ENCODE peak calls at places on chromosomes 4 and X, in seven cellular contexts. U, M, P, D, E, Y and H are unnamed samples.
A peak's percentile ranks its signal among the peaks of the same experiment; 100 is the strongest.

GRCh38 chr4:43485196-43485595 is 592.7 kb downstream of the GRXCR1 start:
- DNase-seq in D (no peak), P (no peak), E (no peak), U (no peak), Y (no peak), M (no peak), H (no peak)

GRCh38 chr4:120049732-120050494 is 16.7 kb downstream of the MAD2L1 start:
- DNase-seq in M (peak; percentile 52), U (peak; percentile 91), Y (peak; percentile 76), E (peak; percentile 84), P (peak; percentile 66), D (peak; percentile 88), H (peak; percentile 80)

GRCh38 chrX:11667286-11667685 is 1.6 kb upstream of the ARHGAP6 start:
- DNase-seq in U (no peak), E (no peak), D (no peak), Y (no peak), P (no peak), M (no peak), H (no peak)

GRCh38 chrX:47859686-47860085 is 23.0 kb downstream of the ZNF81 start:
- DNase-seq in Y (no peak), D (no peak), U (no peak), P (no peak), E (no peak), M (no peak), H (no peak)

GRCh38 chrX:134365923-134366322 is 94.0 kb upstream of the HPRT1 start:
- DNase-seq in Y (no peak), P (no peak), U (no peak), E (no peak), M (no peak), D (no peak), H (peak; percentile 68)

GRCh38 chr4:149933883-149934282 is 118.2 kb upstream of the IQCM start:
- DNase-seq in M (no peak), U (no peak), Y (no peak), P (no peak), D (no peak), E (peak; percentile 69), H (no peak)

GRCh38 chr4:107600993-107601392 is 119.0 kb downstream of the PAPSS1 start:
- DNase-seq in E (peak; percentile 2), M (no peak), D (no peak), Y (no peak), P (no peak), U (no peak), H (no peak)

GRCh38 chr4:185847352-185848078 is 35.5 kb upstream of the SORBS2 start:
- DNase-seq in P (no peak), M (no peak), D (peak; percentile 60), Y (no peak), E (peak; percentile 91), U (peak; percentile 69), H (peak; percentile 13)

GRCh38 chr4:71941001-71941400 is 90.8 kb upstream of the NPFFR2 start:
- DNase-seq in D (peak; percentile 52), E (peak; percentile 51), U (peak; percentile 76), P (peak; percentile 37), M (peak; percentile 1), Y (peak; percentile 69), H (peak; percentile 64)

GRCh38 chrX:37553476-37553875 is 18.0 kb upstream of the LANCL3 start:
- DNase-seq in E (no peak), M (no peak), U (no peak), Y (no peak), D (no peak), P (no peak), H (no peak)

GRCh38 chr4:128061566-128062536 is 739 bp downstream of the LARP1B start:
- DNase-seq in D (peak; percentile 74), E (peak; percentile 81), P (peak; percentile 69), M (peak; percentile 43), Y (peak; percentile 75), U (peak; percentile 73), H (peak; percentile 59)

GRCh38 chr4:19177616-19178015 is 1074.1 kb upstream of the SLIT2 start:
- DNase-seq in M (no peak), P (no peak), E (no peak), Y (no peak), U (no peak), D (no peak), H (peak; percentile 8)

GRCh38 chrX:14235004-14235403 is 205.3 kb upstream of the GEMIN8 start:
- DNase-seq in M (peak; percentile 3), U (peak; percentile 7), E (peak; percentile 0), Y (peak; percentile 7), D (no peak), P (peak; percentile 8), H (peak; percentile 4)

GRCh38 chr4:178664636-178665035 is 1222.4 kb upstream of the AGA start:
- DNase-seq in E (no peak), Y (no peak), D (no peak), M (no peak), P (no peak), U (no peak), H (no peak)

GRCh38 chr4:138910201-138910913 is 105.2 kb upstream of the NOCT start:
- DNase-seq in P (no peak), E (peak; percentile 40), Y (no peak), D (no peak), U (no peak), M (no peak), H (peak; percentile 61)

GRCh38 chrX:130125090-130125489 is 14.8 kb upstream of the ELF4 start:
- DNase-seq in Y (no peak), P (no peak), M (no peak), U (no peak), D (peak; percentile 51), E (peak; percentile 58), H (no peak)

GRCh38 chr4:64940698-64941097 is 531.4 kb upstream of the TECRL start:
- DNase-seq in D (no peak), P (no peak), E (peak; percentile 1), M (no peak), U (no peak), Y (no peak), H (peak; percentile 95)

GRCh38 chrX:132015875-132016274 is 7.2 kb upstream of the STK26 start:
- DNase-seq in Y (no peak), U (no peak), P (no peak), E (no peak), M (no peak), D (no peak), H (no peak)

GRCh38 chrX:132022863-132023116 is 312 bp upstream of the STK26 start:
- DNase-seq in Y (no peak), U (no peak), P (peak; percentile 15), D (no peak), M (no peak), E (no peak), H (no peak)

GRCh38 chrX:132022115-132022862 is 813 bp upstream of the STK26 start:
- DNase-seq in D (no peak), E (peak; percentile 8), P (peak; percentile 18), Y (no peak), U (peak; percentile 14), M (no peak), H (peak; percentile 44)

GRCh38 chrX:132016628-132017430 is 6.3 kb upstream of the STK26 start:
- DNase-seq in D (no peak), M (no peak), Y (no peak), E (no peak), P (no peak), U (no peak), H (no peak)

DNA sequence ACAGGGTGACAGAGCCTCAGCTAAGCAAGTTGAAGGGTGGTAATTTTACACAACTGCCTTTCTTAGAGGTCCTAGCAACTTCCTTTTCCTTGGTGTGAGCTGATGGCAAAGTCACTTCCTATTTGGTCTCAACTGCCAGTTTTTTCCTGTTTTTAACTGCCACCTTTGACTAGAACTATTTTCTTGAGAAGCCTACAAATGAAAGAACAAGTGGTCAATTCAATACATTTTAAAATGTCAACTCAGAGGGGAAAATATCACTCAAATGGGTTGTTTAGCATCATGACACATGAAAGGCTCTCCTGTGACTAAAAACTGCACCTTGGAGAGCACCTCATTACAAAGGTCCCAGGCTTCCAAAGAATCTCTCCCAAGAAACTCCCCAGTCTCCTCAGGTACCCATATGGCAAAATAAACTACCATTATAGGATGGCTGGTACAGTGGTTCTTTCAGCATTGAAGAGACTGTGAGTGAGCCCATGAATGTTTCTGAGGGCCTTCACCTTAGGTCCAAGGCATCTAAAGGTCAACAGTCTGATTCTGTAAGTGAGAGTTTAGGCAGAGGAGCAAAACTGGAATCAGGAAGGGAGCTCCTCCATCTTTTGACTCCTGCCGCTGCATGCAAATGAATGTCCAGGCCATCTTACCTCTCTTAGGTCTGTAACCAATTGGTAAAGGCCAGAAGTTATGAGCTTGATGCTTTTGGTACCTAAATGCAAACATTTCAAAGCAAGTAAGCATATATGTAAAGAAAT is 5.5 kb upstream of the STK26 start:
- DNase-seq in P (no peak), M (no peak), D (no peak), E (no peak), U (no peak), Y (no peak), H (no peak)
- TF ChIP-seq EZH2phosphoT487 in P (no peak), M (no peak), D (no peak), E (no peak), U (no peak), Y (no peak), H (no peak)

GRCh38 chr4:1856920-1857699 is 1.2 kb upstream of the LETM1 start:
- DNase-seq in M (no peak), U (no peak), D (peak; percentile 54), E (peak; percentile 56), P (no peak), Y (peak; percentile 56), H (no peak)

GRCh38 chr4:1855334-1856070 is 454 bp downstream of the LETM1 start:
- DNase-seq in P (peak; percentile 16), D (peak; percentile 43), Y (peak; percentile 45), U (no peak), E (peak; percentile 46), M (no peak), H (peak; percentile 17)

GRCh38 chr4:1856071-1856919 is at the start of gene LETM1:
- DNase-seq in E (peak; percentile 96), P (peak; percentile 94), M (peak; percentile 85), D (peak; percentile 98), U (peak; percentile 97), Y (peak; percentile 99), H (peak; percentile 91)

GRCh38 chr4:1852904-1853623 is 2.9 kb downstream of the LETM1 start:
- DNase-seq in D (no peak), M (no peak), E (no peak), U (no peak), P (no peak), Y (no peak), H (no peak)

DNA sequence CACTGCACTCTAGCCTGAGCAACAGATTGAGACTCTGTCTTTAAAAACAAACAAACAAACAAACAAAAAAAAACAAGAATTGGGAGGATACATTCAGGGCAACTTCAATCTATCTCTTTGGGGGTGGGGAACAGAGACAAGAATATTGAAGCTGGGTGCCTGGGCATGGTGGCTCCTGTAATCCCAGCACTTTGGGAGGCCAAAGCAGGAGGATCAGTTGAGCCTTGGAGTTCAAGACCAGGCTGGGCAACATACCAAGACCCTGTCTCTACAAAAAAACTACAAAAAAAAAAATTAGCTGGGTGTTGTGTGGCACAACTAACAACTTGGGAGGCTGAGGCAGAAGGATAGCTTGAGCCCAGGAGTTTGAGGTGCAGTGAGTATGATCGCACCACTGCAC is 1.2 kb downstream of the LETM1 start:
- DNase-seq in E (no peak), Y (no peak), U (no peak), D (no peak), M (no peak), P (no peak), H (no peak)
- H3K4me1 ChIP-seq in E (peaks cover 6% of the 10 kb centered on the region), Y (peaks cover 4% of the 10 kb centered on the region), U (peaks cover 7% of the 10 kb centered on the region), D (peaks cover 22% of the 10 kb centered on the region), M (peaks cover 46% of the 10 kb centered on the region), P (peaks cover 5% of the 10 kb centered on the region), H (peaks cover 9% of the 10 kb centered on the region)

GRCh38 chr4:190017357-190018200 is 9.5 kb downstream of the FRG2 start:
- DNase-seq in U (peak; percentile 54), D (peak; percentile 7), M (no peak), P (no peak), Y (peak; percentile 39), E (peak; percentile 21), H (no peak)
- TF ChIP-seq EZH2 in U (peak; percentile 88), D (no peak), M (no peak), P (no peak), Y (peak; percentile 59), E (peak; percentile 88), H (no peak)

GRCh38 chr4:15186149-15186548 is 183.9 kb downstream of the CPEB2 start:
- DNase-seq in D (no peak), U (no peak), E (peak; percentile 75), P (no peak), M (no peak), Y (no peak), H (no peak)
- TF ChIP-seq EZH2phosphoT487 in D (no peak), U (no peak), E (no peak), P (no peak), M (no peak), Y (no peak), H (no peak)